ENCODE peak calls at places on chromosomes 16 and 17, in five cellular contexts. F is AG09319, Q is AG04450, O is osteocyte, Y is psoas muscle. D is an unnamed sample.

GRCh38 chr16:69329369-69330285 is 761 bp downstream of the PDF start:
- DNase-seq in F (no peak), Q (no peak), O (no peak), Y (no peak), D (no peak)

GRCh38 chr17:34710226-34710625 is 130.8 kb downstream of the TMEM132E start:
- DNase-seq in F (no peak), Q (no peak), O (no peak), Y (no peak), D (no peak)

GRCh38 chr16:86828653-86829052 is 250.3 kb downstream of the FOXL1 start:
- DNase-seq in F (no peak), Q (no peak), O (no peak), Y (no peak), D (no peak)

GRCh38 chr17:31392002-31392855 is 754 bp downstream of the RAB11FIP4 start:
- DNase-seq in F (no peak), Q (no peak), O (peak; percentile 81), Y (no peak), D (no peak)

GRCh38 chr17:34607917-34608316 is 28.5 kb downstream of the TMEM132E start:
- DNase-seq in F (no peak), Q (no peak), O (no peak), Y (no peak), D (no peak)

GRCh38 chr17:71085238-71086033 is 916.1 kb downstream of the KCNJ2 start:
- DNase-seq in F (no peak), Q (no peak), O (no peak), Y (no peak), D (no peak)

GRCh38 chr16:49556252-49557069 is 182.9 kb downstream of the C16orf78 start:
- DNase-seq in F (no peak), Q (no peak), O (no peak), Y (no peak), D (no peak)

GRCh38 chr17:45311762-45312476 is 4.9 kb downstream of the MAP3K14 start:
- DNase-seq in F (no peak), Q (no peak), O (no peak), Y (peak; percentile 88), D (no peak)

GRCh38 chr17:28544402-28545140 is 7.9 kb downstream of the UNC119 start:
- DNase-seq in F (no peak), Q (no peak), O (no peak), Y (no peak), D (no peak)

GRCh38 chr16:2331199-2331931 is 9.2 kb downstream of the ABCA3 start:
- DNase-seq in F (no peak), Q (no peak), O (no peak), Y (no peak), D (no peak)

GRCh38 chr17:79565606-79566250 is 45.1 kb downstream of the RBFOX3 start:
- DNase-seq in F (no peak), Q (no peak), O (no peak), Y (peak; percentile 0), D (no peak)

GRCh38 chr17:13725286-13725990 is 123.7 kb upstream of the HS3ST3A1 start:
- DNase-seq in F (no peak), Q (no peak), O (no peak), Y (no peak), D (no peak)

GRCh38 chr17:36482611-36483504 is 3.6 kb upstream of the ZNHIT3 start:
- DNase-seq in F (no peak), Q (peak; percentile 38), O (peak; percentile 95), Y (peak; percentile 93), D (no peak)

GRCh38 chr16:48011888-48012658 is 143.7 kb downstream of the ABCC12 start:
- DNase-seq in F (no peak), Q (no peak), O (peak; percentile 53), Y (no peak), D (no peak)

GRCh38 chr16:68993421-68993820 is 112.0 kb upstream of the HAS3 start:
- DNase-seq in F (no peak), Q (no peak), O (no peak), Y (no peak), D (no peak)

GRCh38 chr16:23357761-23358290 is 55.7 kb downstream of the SCNN1B start:
- DNase-seq in F (no peak), Q (no peak), O (no peak), Y (no peak), D (no peak)

GRCh38 chr16:87006789-87007745 is 310.1 kb downstream of the C16orf95 start:
- DNase-seq in F (no peak), Q (no peak), O (no peak), Y (peak; percentile 29), D (no peak)

GRCh38 chr17:41775394-41776226 is 10.9 kb downstream of the JUP start:
- DNase-seq in F (no peak), Q (no peak), O (no peak), Y (peak; percentile 83), D (no peak)

GRCh38 chr16:67000384-67001158 is 12.2 kb downstream of the CES4A start:
- DNase-seq in F (no peak), Q (no peak), O (no peak), Y (peak; percentile 73), D (no peak)

GRCh38 chr16:14310519-14310991 is 239.4 kb downstream of the MRTFB start:
- DNase-seq in F (no peak), Q (no peak), O (no peak), Y (peak; percentile 67), D (no peak)

GRCh38 chr16:8087597-8088279 is 502.6 kb downstream of the TMEM114 start:
- DNase-seq in F (no peak), Q (no peak), O (no peak), Y (no peak), D (no peak)

GRCh38 chr17:27224526-27225315 is 69.2 kb upstream of the WSB1 start:
- DNase-seq in F (no peak), Q (no peak), O (no peak), Y (no peak), D (no peak)

GRCh38 chr16:17803625-17804410 is 333.1 kb upstream of the XYLT1 start:
- DNase-seq in F (peak; percentile 1), Q (peak; percentile 55), O (no peak), Y (no peak), D (peak; percentile 77)

DNA sequence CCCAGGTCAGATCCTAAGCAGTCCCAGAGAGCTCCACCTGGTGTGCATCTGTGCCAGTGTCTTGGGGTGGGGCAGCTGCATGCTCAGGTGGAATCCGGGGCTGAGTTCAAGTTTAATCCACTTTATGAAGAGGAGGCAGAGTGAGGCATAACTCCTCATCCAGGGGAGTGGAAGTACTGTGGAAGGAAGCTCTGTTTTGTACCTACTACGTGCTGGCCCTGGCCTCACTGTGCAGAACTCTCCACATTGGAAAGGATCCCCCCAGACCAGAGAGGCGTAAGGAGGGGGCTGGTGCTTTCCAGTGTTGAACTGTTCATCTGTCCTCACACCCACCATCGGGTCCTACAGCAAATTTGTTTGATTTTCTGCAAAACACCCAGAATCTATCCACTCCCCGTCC is 78.0 kb downstream of the ABCC6 start:
- DNase-seq in F (no peak), Q (no peak), O (no peak), Y (no peak), D (no peak)
- TF ChIP-seq CTCF in F (no peak), Q (peak; percentile 7), O (no peak), Y (no peak), D (no peak)

GRCh38 chr17:43171761-43172487 is 910 bp downstream of the NBR1 start:
- DNase-seq in F (peak; percentile 78), Q (peak; percentile 87), O (peak; percentile 73), Y (no peak), D (peak; percentile 77)
- TF ChIP-seq CTCF in F (peak; percentile 27), Q (peak; percentile 37), O (peak; percentile 61), Y (no peak), D (peak; percentile 53)

GRCh38 chr16:85222151-85222863 is 110.0 kb upstream of the CIBAR2 start:
- DNase-seq in F (no peak), Q (no peak), O (no peak), Y (no peak), D (no peak)
- TF ChIP-seq CTCF in F (no peak), Q (no peak), O (no peak), Y (no peak), D (no peak)

DNA sequence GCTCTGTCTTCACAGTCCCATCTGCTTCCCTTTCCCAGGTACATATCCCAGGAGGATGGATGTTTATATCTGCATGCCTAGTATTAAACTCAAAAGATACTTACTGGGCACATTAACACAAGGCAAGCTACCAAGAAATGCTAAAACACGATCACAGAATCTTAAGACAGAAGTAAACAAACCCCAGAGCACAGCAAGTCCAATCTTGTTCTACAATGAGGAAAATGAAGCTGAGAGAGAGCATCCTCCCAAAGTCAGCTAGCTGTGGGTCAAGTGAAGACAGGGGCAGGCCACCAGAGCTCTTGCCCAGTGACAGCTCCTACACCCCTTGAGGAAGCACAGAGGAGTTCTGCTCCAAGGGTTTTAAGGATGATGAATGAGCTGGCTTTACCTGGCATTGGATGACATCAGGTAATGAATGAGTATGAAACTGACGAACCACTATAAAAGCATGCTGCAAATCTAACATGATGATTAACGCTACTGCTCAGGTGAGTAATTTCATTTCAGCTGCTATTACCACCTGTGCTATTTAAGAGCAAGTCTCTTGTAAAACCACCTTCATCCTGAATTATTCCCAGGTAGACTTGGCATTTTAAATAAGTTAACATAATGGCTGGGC is 20.3 kb downstream of the XPO6 start:
- DNase-seq in F (no peak), Q (no peak), O (no peak), Y (no peak), D (no peak)
- TF ChIP-seq CTCF in F (no peak), Q (no peak), O (no peak), Y (no peak), D (no peak)

GRCh38 chr17:46736100-46736499 is 82.4 kb downstream of the WNT3 start:
- DNase-seq in F (no peak), Q (no peak), O (no peak), Y (no peak), D (no peak)
- TF ChIP-seq CTCF in F (no peak), Q (no peak), O (no peak), Y (no peak), D (no peak)

GRCh38 chr17:43604549-43604948 is 57.2 kb downstream of the MEOX1 start:
- DNase-seq in F (no peak), Q (no peak), O (no peak), Y (no peak), D (no peak)
- TF ChIP-seq CTCF in F (no peak), Q (no peak), O (no peak), Y (no peak), D (no peak)